ENCODE peak calls at places on chromosomes 6 and 20, in five cellular contexts. One of them, this sample, is unnamed.

GRCh38 chr6:36389353-36389752 is 1.9 kb upstream of the ETV7 start:
- DNase-seq in H1: no peak
- DNase-seq in Peyer's patch: peak; percentile 21
- DNase-seq in ovary: no peak
- DNase-seq in HCT116: no peak
- DNase-seq in this sample: no peak

GRCh38 chr6:52577022-52577777 is at the start of gene TRAM2:
- DNase-seq in H1: no peak
- DNase-seq in HCT116: peak; percentile 27
- DNase-seq in Peyer's patch: peak; percentile 92
- DNase-seq in ovary: peak; percentile 85
- DNase-seq in this sample: peak; percentile 94

GRCh38 chr20:61303675-61304074 is 51.6 kb downstream of the CDH4 start:
- DNase-seq in ovary: no peak
- DNase-seq in Peyer's patch: no peak
- DNase-seq in H1: no peak
- DNase-seq in HCT116: no peak
- DNase-seq in this sample: no peak

GRCh38 chr20:35327074-35327976 is 35.1 kb upstream of the FAM83C start:
- DNase-seq in Peyer's patch: peak; percentile 85
- DNase-seq in H1: no peak
- DNase-seq in ovary: no peak
- DNase-seq in HCT116: no peak
- DNase-seq in this sample: peak; percentile 38

GRCh38 chr20:33178726-33179125 is 10.8 kb downstream of the BPIFA2 start:
- DNase-seq in H1: peak; percentile 19
- DNase-seq in Peyer's patch: no peak
- DNase-seq in ovary: no peak
- DNase-seq in HCT116: no peak
- DNase-seq in this sample: no peak

GRCh38 chr6:36829919-36830544 is 9.2 kb downstream of the CPNE5 start:
- DNase-seq in H1: no peak
- DNase-seq in HCT116: no peak
- DNase-seq in ovary: peak; percentile 78
- DNase-seq in Peyer's patch: peak; percentile 86
- DNase-seq in this sample: no peak

GRCh38 chr6:147283460-147283859 is 79.2 kb downstream of the STXBP5 start:
- DNase-seq in ovary: no peak
- DNase-seq in H1: no peak
- DNase-seq in Peyer's patch: no peak
- DNase-seq in HCT116: no peak
- DNase-seq in this sample: no peak

GRCh38 chr6:157236040-157236725 is 87.1 kb downstream of the TMEM242 start:
- DNase-seq in H1: no peak
- DNase-seq in HCT116: no peak
- DNase-seq in ovary: no peak
- DNase-seq in Peyer's patch: peak; percentile 55
- DNase-seq in this sample: no peak

GRCh38 chr20:20360464-20360863 is 7.4 kb upstream of the INSM1 start:
- DNase-seq in Peyer's patch: peak; percentile 62
- DNase-seq in H1: no peak
- DNase-seq in ovary: no peak
- DNase-seq in HCT116: peak; percentile 40
- DNase-seq in this sample: peak; percentile 35

GRCh38 chr6:36700071-36700811 is 2.6 kb downstream of the RAB44 start:
- DNase-seq in H1: no peak
- DNase-seq in HCT116: no peak
- DNase-seq in ovary: peak; percentile 8
- DNase-seq in Peyer's patch: peak; percentile 19
- DNase-seq in this sample: no peak

GRCh38 chr6:96899019-96899418 is 1.3 kb upstream of the NDUFAF4 start:
- DNase-seq in H1: no peak
- DNase-seq in Peyer's patch: no peak
- DNase-seq in HCT116: peak; percentile 37
- DNase-seq in ovary: peak; percentile 24
- DNase-seq in this sample: peak; percentile 4

DNA sequence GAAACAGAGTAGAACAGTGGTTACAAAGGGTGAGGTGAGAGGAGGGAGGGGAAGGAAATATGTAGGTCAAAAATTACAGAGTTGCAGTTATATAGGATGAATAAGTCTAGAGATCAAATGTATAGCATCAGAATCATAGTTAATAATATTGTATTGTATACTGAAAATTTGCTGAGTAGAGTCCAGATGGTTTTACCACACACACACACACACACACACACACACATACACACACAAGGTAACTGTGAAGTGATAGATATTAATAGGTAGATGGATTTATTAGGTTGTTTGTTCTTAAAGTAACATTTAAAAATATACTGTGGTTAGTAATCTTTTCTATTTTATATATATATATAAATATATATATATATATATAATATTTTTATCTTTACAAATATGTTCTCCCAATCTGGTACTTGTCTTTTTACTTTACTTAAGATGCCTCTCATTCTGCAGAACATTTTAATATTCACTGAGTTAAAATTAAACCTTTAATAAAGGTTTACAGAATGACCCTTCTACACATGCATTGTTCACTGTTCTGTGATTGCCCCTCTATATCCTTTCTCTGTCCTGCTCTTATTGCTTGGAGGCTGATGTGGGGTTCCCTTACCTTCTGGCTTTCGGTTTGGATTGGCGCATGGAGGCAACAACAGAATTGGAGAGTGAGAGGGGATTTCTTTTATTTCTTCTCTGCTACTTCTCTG is 408 bp downstream of the PTCHD4 start:
- DNase-seq in Peyer's patch: no peak
- DNase-seq in HCT116: no peak
- DNase-seq in ovary: no peak
- DNase-seq in H1: no peak
- DNase-seq in this sample: no peak
- TF ChIP-seq POLR2A in Peyer's patch: no peak
- TF ChIP-seq POLR2A in HCT116: no peak
- TF ChIP-seq POLR2A in ovary: no peak
- TF ChIP-seq POLR2A in H1: no peak
- TF ChIP-seq POLR2A in this sample: no peak

DNA sequence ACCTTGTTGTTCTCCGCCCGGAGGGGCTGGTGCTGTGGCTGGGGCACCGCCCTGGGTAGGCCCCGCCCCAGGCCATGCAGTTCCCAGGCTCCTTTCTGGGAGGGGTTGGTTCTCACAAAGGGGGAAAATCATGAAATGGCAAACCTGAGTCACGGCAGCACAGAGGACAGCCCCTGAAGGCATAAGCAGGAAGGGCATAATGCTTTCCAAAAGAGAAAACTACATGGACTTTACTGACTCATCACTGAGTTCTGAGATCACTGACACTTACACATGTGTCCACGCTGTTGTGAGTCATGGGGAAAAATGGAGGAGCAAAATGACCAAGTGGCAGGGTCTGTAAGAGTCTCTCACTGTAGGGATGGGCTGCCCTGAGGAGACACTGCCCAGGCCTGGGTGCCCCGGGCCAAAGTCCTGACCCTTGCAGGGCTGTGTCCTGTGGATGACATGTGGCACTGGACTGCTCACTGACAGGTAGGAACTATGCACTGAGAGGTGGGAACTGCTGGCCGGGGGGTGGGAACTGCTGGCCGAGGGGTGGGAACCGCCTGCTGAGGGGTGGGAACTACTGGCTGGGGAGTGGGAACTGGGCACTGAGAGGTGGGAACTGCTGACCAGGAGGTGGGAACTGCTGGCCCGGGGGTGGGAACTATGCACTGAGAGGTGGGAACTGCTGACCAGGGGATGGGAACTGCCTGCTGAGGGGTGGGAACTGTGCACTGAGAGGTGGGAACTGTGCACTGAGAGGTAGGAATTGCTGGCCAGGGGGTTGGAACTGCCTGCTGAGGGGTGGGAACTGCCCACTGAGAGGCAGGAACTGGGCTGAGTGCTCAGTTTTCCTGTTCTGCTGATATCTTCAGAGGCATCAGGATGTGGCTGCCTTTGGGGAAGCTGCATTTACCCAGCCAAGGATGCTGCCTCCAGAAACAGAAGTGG is 90.4 kb downstream of the THBS2 start:
- DNase-seq in H1: no peak
- DNase-seq in Peyer's patch: no peak
- DNase-seq in HCT116: peak; percentile 74
- DNase-seq in ovary: peak; percentile 69
- DNase-seq in this sample: no peak
- TF ChIP-seq POLR2A in H1: no peak
- TF ChIP-seq POLR2A in Peyer's patch: no peak
- TF ChIP-seq POLR2A in HCT116: no peak
- TF ChIP-seq POLR2A in ovary: no peak
- TF ChIP-seq POLR2A in this sample: no peak

GRCh38 chr6:152482289-152482688 is 154.9 kb downstream of the SYNE1 start:
- DNase-seq in Peyer's patch: no peak
- DNase-seq in ovary: no peak
- DNase-seq in HCT116: no peak
- DNase-seq in H1: no peak
- DNase-seq in this sample: no peak

GRCh38 chr6:152484806-152485205 is 152.4 kb downstream of the SYNE1 start:
- DNase-seq in ovary: no peak
- DNase-seq in Peyer's patch: no peak
- DNase-seq in HCT116: no peak
- DNase-seq in H1: no peak
- DNase-seq in this sample: no peak
- TF ChIP-seq POLR2A in ovary: no peak
- TF ChIP-seq POLR2A in Peyer's patch: no peak
- TF ChIP-seq POLR2A in HCT116: no peak
- TF ChIP-seq POLR2A in H1: no peak
- TF ChIP-seq POLR2A in this sample: no peak

GRCh38 chr6:11774392-11774791 is 4.2 kb downstream of the ADTRP start:
- DNase-seq in Peyer's patch: no peak
- DNase-seq in H1: no peak
- DNase-seq in ovary: no peak
- DNase-seq in HCT116: no peak
- DNase-seq in this sample: no peak
- TF ChIP-seq POLR2A in Peyer's patch: no peak
- TF ChIP-seq POLR2A in H1: no peak
- TF ChIP-seq POLR2A in ovary: no peak
- TF ChIP-seq POLR2A in HCT116: no peak
- TF ChIP-seq POLR2A in this sample: no peak